ENCODE peak calls at places on chromosomes 1 and 21, in five cellular contexts. One of them, this sample, is unnamed.

GRCh38 chr21:41683815-41684214 is 83.0 kb downstream of the RIPK4 start:
- DNase-seq in left ventricle myocardium inferior: no peak
- DNase-seq in right lobe of liver: no peak
- DNase-seq in CD8-positive, alpha-beta memory T cell: no peak
- DNase-seq in left lung: no peak
- DNase-seq in this sample: no peak

GRCh38 chr1:23149110-23149509 is 19.5 kb downstream of the LUZP1 start:
- DNase-seq in left lung: no peak
- DNase-seq in CD8-positive, alpha-beta memory T cell: no peak
- DNase-seq in right lobe of liver: no peak
- DNase-seq in left ventricle myocardium inferior: no peak
- DNase-seq in this sample: no peak

GRCh38 chr1:174031099-174031498 is 8.9 kb upstream of the RC3H1 start:
- DNase-seq in right lobe of liver: no peak
- DNase-seq in CD8-positive, alpha-beta memory T cell: no peak
- DNase-seq in left ventricle myocardium inferior: no peak
- DNase-seq in left lung: no peak
- DNase-seq in this sample: no peak

GRCh38 chr21:42655797-42656770 is 2.7 kb downstream of the PDE9A start:
- DNase-seq in CD8-positive, alpha-beta memory T cell: no peak
- DNase-seq in left lung: no peak
- DNase-seq in left ventricle myocardium inferior: no peak
- DNase-seq in right lobe of liver: no peak
- DNase-seq in this sample: peak

GRCh38 chr1:115679141-115679611 is 37.4 kb downstream of the VANGL1 start:
- DNase-seq in CD8-positive, alpha-beta memory T cell: no peak
- DNase-seq in left ventricle myocardium inferior: peak
- DNase-seq in right lobe of liver: no peak
- DNase-seq in left lung: peak
- DNase-seq in this sample: peak

GRCh38 chr1:36467708-36468455 is 3.7 kb upstream of the MRPS15 start:
- DNase-seq in CD8-positive, alpha-beta memory T cell: no peak
- DNase-seq in right lobe of liver: no peak
- DNase-seq in left ventricle myocardium inferior: no peak
- DNase-seq in left lung: no peak
- DNase-seq in this sample: no peak

GRCh38 chr1:171937938-171938337 is 96.6 kb downstream of the DNM3 start:
- DNase-seq in right lobe of liver: no peak
- DNase-seq in left lung: no peak
- DNase-seq in left ventricle myocardium inferior: no peak
- DNase-seq in CD8-positive, alpha-beta memory T cell: no peak
- DNase-seq in this sample: no peak

GRCh38 chr1:57831624-57832023 is 407.8 kb upstream of the DAB1 start:
- DNase-seq in left ventricle myocardium inferior: no peak
- DNase-seq in right lobe of liver: no peak
- DNase-seq in CD8-positive, alpha-beta memory T cell: no peak
- DNase-seq in left lung: no peak
- DNase-seq in this sample: no peak

GRCh38 chr1:156641761-156642264 is at the start of gene BCAN:
- DNase-seq in left ventricle myocardium inferior: peak
- DNase-seq in right lobe of liver: no peak
- DNase-seq in left lung: no peak
- DNase-seq in CD8-positive, alpha-beta memory T cell: no peak
- DNase-seq in this sample: peak

GRCh38 chr1:10686404-10687040 is 109.9 kb downstream of the CASZ1 start:
- DNase-seq in left ventricle myocardium inferior: no peak
- DNase-seq in CD8-positive, alpha-beta memory T cell: no peak
- DNase-seq in left lung: no peak
- DNase-seq in right lobe of liver: no peak
- DNase-seq in this sample: no peak

GRCh38 chr1:212825798-212826452 is 21.5 kb downstream of the SPATA45 start:
- DNase-seq in CD8-positive, alpha-beta memory T cell: no peak
- DNase-seq in right lobe of liver: no peak
- DNase-seq in left lung: no peak
- DNase-seq in left ventricle myocardium inferior: no peak
- DNase-seq in this sample: no peak

GRCh38 chr1:62070384-62071011 is 124.2 kb upstream of the L1TD1 start:
- DNase-seq in right lobe of liver: no peak
- DNase-seq in left ventricle myocardium inferior: no peak
- DNase-seq in CD8-positive, alpha-beta memory T cell: no peak
- DNase-seq in left lung: no peak
- DNase-seq in this sample: no peak

GRCh38 chr1:57590978-57591377 is 167.1 kb upstream of the DAB1 start:
- DNase-seq in CD8-positive, alpha-beta memory T cell: no peak
- DNase-seq in left ventricle myocardium inferior: no peak
- DNase-seq in right lobe of liver: no peak
- DNase-seq in left lung: no peak
- DNase-seq in this sample: no peak

GRCh38 chr1:145977486-145978476 is 13.3 kb downstream of the POLR3GL start:
- DNase-seq in CD8-positive, alpha-beta memory T cell: peak
- DNase-seq in left ventricle myocardium inferior: peak
- DNase-seq in left lung: peak
- DNase-seq in right lobe of liver: peak
- DNase-seq in this sample: peak

DNA sequence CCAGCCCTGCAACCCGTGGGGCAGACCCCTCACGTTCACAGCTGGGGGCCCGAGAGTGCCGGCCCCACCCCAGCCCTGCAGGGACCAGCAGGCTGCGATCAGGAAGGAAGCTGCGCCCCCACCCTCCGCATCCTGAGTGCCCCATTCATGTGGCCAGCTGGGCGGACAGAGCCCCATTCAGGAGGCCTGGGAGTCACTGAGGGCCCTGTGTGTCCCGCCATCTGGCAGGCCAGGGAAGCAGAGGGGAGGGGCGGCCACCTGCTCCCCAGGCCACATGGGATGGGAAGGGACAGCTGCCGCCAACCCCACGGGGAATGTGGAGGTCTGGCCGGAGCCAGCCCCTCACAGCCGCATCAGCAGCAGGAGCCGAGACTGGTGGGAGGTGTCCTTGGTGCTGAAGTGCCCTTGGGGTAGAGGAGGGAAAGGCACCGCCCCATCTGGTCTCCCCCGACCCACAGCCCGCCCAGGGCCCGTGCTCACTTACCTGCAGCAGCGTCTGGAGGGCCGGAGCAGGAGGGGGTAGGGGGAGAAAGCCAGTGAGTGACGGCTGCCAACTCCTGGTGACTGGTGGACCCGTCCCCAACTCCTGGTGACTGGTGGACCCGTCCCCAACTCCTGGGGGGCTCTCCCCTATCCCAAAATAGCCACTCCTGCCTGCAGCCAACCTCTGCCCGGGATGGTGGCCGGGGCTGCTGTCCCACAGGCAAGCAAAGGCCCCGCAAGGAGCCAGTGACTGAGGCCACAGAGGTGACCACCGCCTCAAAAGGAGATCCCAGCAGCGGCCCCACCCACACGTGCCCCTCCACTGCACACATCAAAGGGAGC is 8.7 kb downstream of the ACAP3 start:
- DNase-seq in CD8-positive, alpha-beta memory T cell: no peak
- DNase-seq in right lobe of liver: no peak
- DNase-seq in left lung: no peak
- DNase-seq in left ventricle myocardium inferior: no peak
- DNase-seq in this sample: no peak
- H3K27ac ChIP-seq in CD8-positive, alpha-beta memory T cell: no peak
- H3K27ac ChIP-seq in right lobe of liver: no peak
- H3K27ac ChIP-seq in left lung: no peak
- H3K27ac ChIP-seq in left ventricle myocardium inferior: no peak
- H3K27ac ChIP-seq in this sample: no peak

GRCh38 chr1:208868554-208868953 is 624.4 kb upstream of the PLXNA2 start:
- DNase-seq in CD8-positive, alpha-beta memory T cell: no peak
- DNase-seq in left ventricle myocardium inferior: no peak
- DNase-seq in right lobe of liver: no peak
- DNase-seq in left lung: no peak
- DNase-seq in this sample: no peak
- H3K27ac ChIP-seq in CD8-positive, alpha-beta memory T cell: no peak
- H3K27ac ChIP-seq in left ventricle myocardium inferior: no peak
- H3K27ac ChIP-seq in right lobe of liver: no peak
- H3K27ac ChIP-seq in left lung: no peak
- H3K27ac ChIP-seq in this sample: no peak

GRCh38 chr1:3745071-3745470 is 7.2 kb upstream of the CCDC27 start:
- DNase-seq in CD8-positive, alpha-beta memory T cell: no peak
- DNase-seq in right lobe of liver: no peak
- DNase-seq in left ventricle myocardium inferior: no peak
- DNase-seq in left lung: no peak
- DNase-seq in this sample: no peak
- H3K27ac ChIP-seq in CD8-positive, alpha-beta memory T cell: no peak
- H3K27ac ChIP-seq in right lobe of liver: no peak
- H3K27ac ChIP-seq in left ventricle myocardium inferior: no peak
- H3K27ac ChIP-seq in left lung: no peak
- H3K27ac ChIP-seq in this sample: no peak

GRCh38 chr1:15923241-15923640 is 52.7 kb downstream of the ZBTB17 start:
- DNase-seq in right lobe of liver: no peak
- DNase-seq in left ventricle myocardium inferior: no peak
- DNase-seq in left lung: no peak
- DNase-seq in CD8-positive, alpha-beta memory T cell: no peak
- DNase-seq in this sample: no peak
- H3K27ac ChIP-seq in right lobe of liver: no peak
- H3K27ac ChIP-seq in left ventricle myocardium inferior: no peak
- H3K27ac ChIP-seq in left lung: no peak
- H3K27ac ChIP-seq in CD8-positive, alpha-beta memory T cell: no peak
- H3K27ac ChIP-seq in this sample: no peak